ENCODE peak calls at places on chromosomes 5 and 9, in five cellular contexts. F is thoracic aorta, Q is pancreas, O is AG04449, A is adrenal gland. W is an unnamed sample.

GRCh38 chr9:110048473-110048975 is 159.4 kb downstream of the C9orf152 start:
- DNase-seq in F (no peak), Q (peak; percentile 74), O (no peak), A (peak; percentile 75), W (peak; percentile 75)

GRCh38 chr9:88326024-88326423 is 62.2 kb upstream of the SPIN1 start:
- DNase-seq in F (no peak), Q (no peak), O (no peak), A (no peak), W (no peak)

GRCh38 chr5:158264264-158264663 is 405.3 kb upstream of the CLINT1 start:
- DNase-seq in F (no peak), Q (no peak), O (no peak), A (no peak), W (peak; percentile 4)

GRCh38 chr9:557601-558201 is 283.8 kb upstream of the DMRT1 start:
- DNase-seq in F (no peak), Q (no peak), O (no peak), A (no peak), W (no peak)

GRCh38 chr5:150559701-150560100 is 51.8 kb downstream of the NDST1 start:
- DNase-seq in F (no peak), Q (no peak), O (no peak), A (no peak), W (peak; percentile 52)

GRCh38 chr9:34072868-34073590 is 24.3 kb upstream of the UBAP2 start:
- DNase-seq in F (no peak), Q (no peak), O (peak; percentile 44), A (no peak), W (peak; percentile 91)

GRCh38 chr9:114004221-114004716 is 73.8 kb downstream of the AMBP start:
- DNase-seq in F (no peak), Q (no peak), O (no peak), A (peak; percentile 46), W (no peak)

GRCh38 chr5:113343343-113343742 is 91.4 kb downstream of the TSSK1B start:
- DNase-seq in F (no peak), Q (no peak), O (no peak), A (no peak), W (peak; percentile 78)

GRCh38 chr5:167576126-167576525 is 715.3 kb upstream of the WWC1 start:
- DNase-seq in F (no peak), Q (no peak), O (no peak), A (no peak), W (peak; percentile 23)

GRCh38 chr5:37869221-37869620 is 29.4 kb upstream of the GDNF start:
- DNase-seq in F (no peak), Q (no peak), O (no peak), A (no peak), W (peak; percentile 22)

GRCh38 chr5:16411741-16412455 is 53.7 kb downstream of the ZNF622 start:
- DNase-seq in F (no peak), Q (no peak), O (peak; percentile 10), A (no peak), W (peak; percentile 18)

GRCh38 chr5:90289837-90290236 is 119.7 kb downstream of the CETN3 start:
- DNase-seq in F (no peak), Q (no peak), O (no peak), A (no peak), W (peak; percentile 3)

GRCh38 chr9:127360829-127361228 is 36.1 kb upstream of the SLC2A8 start:
- DNase-seq in F (no peak), Q (no peak), O (no peak), A (peak; percentile 10), W (peak; percentile 43)

GRCh38 chr9:79902937-79903600 is 331.3 kb downstream of the TLE4 start:
- DNase-seq in F (no peak), Q (no peak), O (no peak), A (no peak), W (no peak)

GRCh38 chr5:154830219-154830595 is 20.2 kb downstream of the FAXDC2 start:
- DNase-seq in F (no peak), Q (no peak), O (no peak), A (no peak), W (no peak)

GRCh38 chr9:80811003-80811402 is 878.3 kb downstream of the TLE1 start:
- DNase-seq in F (no peak), Q (no peak), O (no peak), A (no peak), W (no peak)

DNA sequence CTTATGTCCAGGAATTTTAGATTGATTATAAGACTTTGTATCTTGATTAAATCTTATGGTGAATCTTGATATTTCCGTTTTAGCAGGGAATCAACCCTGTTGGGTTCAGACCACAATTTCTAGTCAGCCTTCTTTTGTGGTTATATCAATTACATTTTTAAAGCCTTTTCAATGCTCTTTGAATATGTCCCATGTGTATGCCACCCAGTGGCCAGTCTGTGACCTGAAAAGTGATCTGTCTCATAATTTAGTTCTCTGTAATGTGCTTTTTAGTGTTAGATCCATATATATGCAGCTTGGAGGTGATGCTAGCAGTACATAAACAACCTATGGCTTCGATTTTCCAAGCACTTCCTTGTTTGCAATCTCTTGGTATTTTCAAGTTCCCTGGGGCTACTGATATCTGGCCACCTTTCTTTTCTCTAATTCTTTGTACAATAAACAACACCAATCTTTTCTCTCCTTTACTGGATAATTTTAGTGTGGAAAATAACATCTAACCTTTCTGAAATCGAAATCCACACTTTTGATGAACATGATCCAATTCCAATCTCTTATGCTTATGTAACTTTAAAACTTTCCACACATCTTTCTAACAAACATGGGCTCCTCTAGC is 28.8 kb downstream of the PDE8B start:
- DNase-seq in F (no peak), Q (no peak), O (no peak), A (no peak), W (peak; percentile 27)
- TF ChIP-seq CTCF in F (no peak), Q (no peak), O (peak; percentile 24), A (peak; percentile 31), W (peak; percentile 40)

DNA sequence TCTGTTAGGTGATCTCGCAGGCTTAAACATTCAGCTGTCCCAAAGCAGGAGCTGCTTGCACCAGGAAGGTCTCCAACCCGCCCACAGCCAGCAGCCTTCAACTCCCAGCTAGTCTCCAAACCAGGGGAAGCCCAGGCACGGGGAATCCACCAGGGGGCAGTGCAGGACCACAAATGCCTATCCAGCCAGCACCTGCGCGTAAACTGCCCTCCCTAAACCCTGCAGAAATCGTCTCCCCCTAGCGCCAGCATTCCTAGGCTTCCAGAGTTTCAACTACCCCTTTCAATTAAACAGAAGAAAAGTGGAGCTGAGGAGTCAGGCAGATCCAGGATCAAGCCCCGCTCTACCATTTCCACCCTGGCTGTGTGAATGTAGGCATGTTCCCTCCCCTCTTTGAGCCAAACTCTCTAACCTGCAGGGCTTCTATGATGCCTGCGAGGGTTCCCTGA is 72.0 kb downstream of the HRH2 start:
- DNase-seq in F (peak; percentile 51), Q (peak; percentile 96), O (peak; percentile 29), A (peak; percentile 94), W (peak; percentile 88)
- H3K4me3 ChIP-seq in F (no peak overlapping the region), Q (no peak overlapping the region), O (no peak overlapping the region), A (no peak overlapping the region), W (no peak overlapping the region)

DNA sequence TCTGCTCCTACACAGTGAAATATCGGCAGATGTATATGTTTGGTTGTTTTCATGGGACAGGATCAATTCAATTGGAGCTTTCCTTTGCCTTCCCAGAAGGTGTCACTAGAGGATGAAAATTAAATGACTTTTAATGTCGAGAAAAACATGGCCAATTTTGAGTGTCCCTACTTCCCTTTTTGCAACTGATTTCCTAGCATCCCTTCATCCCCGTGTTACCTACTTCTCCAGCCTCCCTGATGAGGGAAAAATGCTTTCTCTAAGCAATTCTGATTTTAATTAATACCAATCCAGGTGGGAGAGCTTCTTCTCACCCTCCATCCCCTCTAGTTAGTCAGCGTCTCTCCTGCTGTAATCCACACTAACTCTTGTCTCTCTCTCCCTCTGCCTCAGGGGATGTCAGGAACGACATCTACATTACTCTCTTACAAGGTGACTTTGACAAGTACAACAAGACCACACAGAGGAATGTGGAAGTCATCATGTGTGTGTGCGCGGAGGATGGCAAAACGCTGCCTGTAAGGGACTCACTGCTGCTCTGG is 64.9 kb downstream of the DOCK2 start:
- DNase-seq in F (no peak), Q (no peak), O (no peak), A (no peak), W (peak; percentile 79)
- TF ChIP-seq CTCF in F (no peak), Q (no peak), O (peak; percentile 54), A (peak; percentile 65), W (peak; percentile 59)

GRCh38 chr9:137788561-137789294 is 88.9 kb upstream of the CACNA1B start:
- DNase-seq in F (no peak), Q (no peak), O (no peak), A (no peak), W (no peak)

GRCh38 chr9:137789295-137789895 is 88.2 kb upstream of the CACNA1B start:
- DNase-seq in F (no peak), Q (no peak), O (no peak), A (no peak), W (no peak)

GRCh38 chr9:137786511-137786920 is 91.1 kb upstream of the CACNA1B start:
- DNase-seq in F (no peak), Q (no peak), O (no peak), A (no peak), W (peak; percentile 10)

GRCh38 chr9:137787376-137787775 is 90.2 kb upstream of the CACNA1B start:
- DNase-seq in F (no peak), Q (no peak), O (no peak), A (no peak), W (no peak)

DNA sequence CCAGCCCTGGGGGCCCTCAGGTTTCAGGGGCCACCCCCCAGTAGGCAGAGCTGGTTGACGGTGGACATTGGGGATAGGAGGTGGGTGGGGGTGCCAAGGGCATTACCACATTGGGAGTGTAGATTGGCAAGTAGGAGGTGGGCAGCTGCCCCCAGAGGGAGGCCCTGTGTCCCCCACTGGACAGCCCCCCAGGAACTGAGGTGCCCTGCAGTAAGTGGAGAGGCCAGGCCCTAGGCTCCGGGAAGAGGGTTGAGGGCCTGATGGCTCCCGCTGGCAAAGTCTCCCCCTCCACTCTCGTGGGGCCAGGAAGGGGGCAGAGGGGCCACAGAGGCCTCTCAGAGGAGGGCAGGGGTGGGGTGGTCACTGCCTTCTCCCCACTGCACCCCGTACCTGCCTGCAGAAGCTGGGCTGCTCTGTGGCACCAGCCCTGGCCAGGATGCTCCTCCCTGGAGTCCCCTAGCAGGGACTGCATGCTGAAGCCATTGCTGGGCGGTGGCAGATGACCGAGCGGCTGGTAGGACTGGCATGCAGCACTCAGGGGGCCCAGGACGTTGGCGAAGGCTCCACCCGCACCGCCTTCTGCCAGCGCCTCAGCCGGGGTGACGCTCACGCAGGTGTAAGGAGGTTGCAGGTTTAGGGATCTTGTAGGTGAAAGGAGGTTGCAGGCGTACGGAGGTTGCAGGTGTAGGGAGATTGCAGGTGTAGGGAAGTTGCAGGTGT is 89.6 kb upstream of the CACNA1B start:
- DNase-seq in F (no peak), Q (no peak), O (no peak), A (no peak), W (no peak)
- H3K4me3 ChIP-seq in F (no peak overlapping the region), Q (no peak overlapping the region), O (no peak overlapping the region), A (no peak overlapping the region), W (no peak overlapping the region)

GRCh38 chr5:165031361-165031760 is 1525.9 kb downstream of the MAT2B start:
- DNase-seq in F (no peak), Q (no peak), O (no peak), A (no peak), W (no peak)

GRCh38 chr5:165026971-165027370 is 1521.6 kb downstream of the MAT2B start:
- DNase-seq in F (no peak), Q (no peak), O (no peak), A (no peak), W (no peak)

DNA sequence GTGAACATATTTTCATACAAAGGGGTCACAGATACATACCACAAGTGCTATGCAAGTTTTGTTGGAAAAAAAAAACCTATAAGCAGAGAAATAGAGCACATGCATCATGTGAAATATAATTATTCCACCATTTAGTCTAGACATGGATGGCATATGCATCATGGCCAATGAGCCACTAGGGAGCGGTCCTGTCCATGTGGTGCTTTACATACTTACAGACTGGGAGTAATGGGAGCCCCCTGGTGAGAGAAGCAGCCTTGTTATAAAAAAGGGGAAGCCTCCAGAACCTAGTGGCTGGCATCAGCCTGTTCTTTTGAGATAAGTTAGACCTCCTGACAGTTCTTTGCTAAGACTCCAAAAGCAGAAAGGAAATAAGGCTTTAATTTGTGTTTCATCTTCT is 1524.1 kb downstream of the MAT2B start:
- DNase-seq in F (no peak), Q (no peak), O (no peak), A (no peak), W (no peak)
- TF ChIP-seq CTCF in F (no peak), Q (no peak), O (no peak), A (peak; percentile 5), W (no peak)